ENCODE peak calls at places on chromosomes 3 and 15, in six cellular contexts. E, G, J, Z, X and I are unnamed samples.

GRCh38 chr3:143343031-143343430 is 223.5 kb downstream of the CHST2 start:
- DNase-seq in X (no peak), Z (no peak), E (no peak), G (no peak), J (no peak), I (no peak)

GRCh38 chr15:33322091-33322490 is 11.3 kb downstream of the RYR3 start:
- DNase-seq in X (no peak), E (no peak), Z (no peak), G (no peak), J (no peak), I (no peak)

GRCh38 chr15:48427960-48428547 is 96.8 kb downstream of the DUT start:
- DNase-seq in G (no peak), X (no peak), Z (no peak), J (no peak), E (no peak), I (no peak)

GRCh38 chr3:11370134-11370533 is 97.9 kb downstream of the ATG7 start:
- DNase-seq in J (no peak), E (no peak), Z (no peak), X (no peak), G (no peak), I (no peak)

GRCh38 chr15:77759896-77760592 is 127.3 kb upstream of the LINGO1 start:
- DNase-seq in J (no peak), G (no peak), Z (no peak), E (no peak), X (no peak), I (no peak)

GRCh38 chr15:20356444-20357138 is 185.0 kb downstream of the GOLGA6L6 start:
- DNase-seq in X (peak), G (no peak), E (no peak), J (peak), Z (peak), I (peak)

GRCh38 chr15:47787875-47788274 is 70.6 kb downstream of the SEMA6D start:
- DNase-seq in X (no peak), G (no peak), J (no peak), Z (no peak), E (no peak), I (no peak)

GRCh38 chr3:144229973-144230372 is 258.4 kb downstream of the DIPK2A start:
- DNase-seq in Z (no peak), E (no peak), G (no peak), X (no peak), J (no peak), I (no peak)

GRCh38 chr15:98734472-98735284 is 86.3 kb downstream of the IGF1R start:
- DNase-seq in E (no peak), J (no peak), X (no peak), Z (no peak), G (no peak), I (no peak)

GRCh38 chr15:96756656-96757055 is 426.2 kb downstream of the NR2F2 start:
- DNase-seq in Z (no peak), J (no peak), X (no peak), E (no peak), G (no peak), I (no peak)

GRCh38 chr3:46271209-46271608 is 28.9 kb downstream of the CCR3 start:
- DNase-seq in Z (no peak), G (no peak), J (no peak), X (no peak), E (no peak), I (no peak)

GRCh38 chr15:92205255-92205739 is 188.4 kb upstream of the ST8SIA2 start:
- DNase-seq in G (peak), Z (no peak), E (no peak), X (no peak), J (no peak), I (no peak)

GRCh38 chr3:28291577-28291976 is 50.2 kb downstream of the CMC1 start:
- DNase-seq in Z (no peak), E (no peak), G (no peak), J (no peak), X (no peak), I (no peak)

GRCh38 chr3:189458536-189458935 is 172.7 kb upstream of the TP63 start:
- DNase-seq in G (no peak), E (no peak), J (no peak), X (no peak), Z (peak), I (no peak)

GRCh38 chr15:83322061-83322460 is 37.6 kb upstream of the BNC1 start:
- DNase-seq in J (no peak), X (no peak), E (no peak), G (no peak), Z (no peak), I (no peak)

GRCh38 chr3:31246293-31247062 is 286.2 kb upstream of the STT3B start:
- DNase-seq in E (no peak), J (no peak), X (no peak), G (no peak), Z (no peak), I (no peak)

GRCh38 chr3:14424711-14425573 is 22.5 kb downstream of the SLC6A6 start:
- DNase-seq in G (no peak), X (no peak), J (no peak), Z (no peak), E (no peak), I (peak)

GRCh38 chr3:124576565-124577493 is 153.4 kb upstream of the UMPS start:
- DNase-seq in G (no peak), E (no peak), Z (no peak), X (no peak), J (no peak), I (no peak)

GRCh38 chr15:70741677-70742293 is 21.6 kb downstream of the UACA start:
- DNase-seq in X (no peak), Z (no peak), G (no peak), E (no peak), J (no peak), I (no peak)

GRCh38 chr15:75712668-75713337 is at the start of gene CSPG4:
- DNase-seq in Z (no peak), E (peak), G (peak), X (no peak), J (no peak), I (no peak)

GRCh38 chr3:183515968-183516851 is 39.3 kb downstream of the KLHL6 start:
- DNase-seq in X (peak), E (no peak), Z (no peak), G (no peak), J (peak), I (peak)

GRCh38 chr3:14957163-14957562 is 9.8 kb downstream of the NR2C2 start:
- DNase-seq in Z (no peak), E (no peak), G (no peak), J (no peak), X (no peak), I (no peak)

GRCh38 chr15:49986326-49986725 is 132.7 kb downstream of the ATP8B4 start:
- DNase-seq in X (no peak), G (no peak), Z (no peak), J (no peak), E (no peak), I (no peak)

GRCh38 chr3:126154391-126155279 is 25.8 kb downstream of the ALDH1L1 start:
- DNase-seq in X (no peak), G (no peak), Z (no peak), E (no peak), J (no peak), I (no peak)

GRCh38 chr3:190001426-190001825 is 119.3 kb downstream of the P3H2 start:
- DNase-seq in J (no peak), E (no peak), G (no peak), X (no peak), Z (no peak), I (no peak)

GRCh38 chr3:50246517-50246954 is 10.5 kb downstream of the GNAI2 start:
- DNase-seq in G (peak), J (peak), Z (peak), E (no peak), X (peak), I (peak)

GRCh38 chr15:39242345-39242744 is 338.5 kb upstream of the THBS1 start:
- DNase-seq in G (no peak), Z (no peak), E (no peak), X (no peak), J (no peak), I (no peak)

GRCh38 chr3:9750556-9751411 is 1.0 kb downstream of the OGG1 start:
- DNase-seq in G (no peak), X (no peak), E (no peak), Z (no peak), J (no peak), I (no peak)

DNA sequence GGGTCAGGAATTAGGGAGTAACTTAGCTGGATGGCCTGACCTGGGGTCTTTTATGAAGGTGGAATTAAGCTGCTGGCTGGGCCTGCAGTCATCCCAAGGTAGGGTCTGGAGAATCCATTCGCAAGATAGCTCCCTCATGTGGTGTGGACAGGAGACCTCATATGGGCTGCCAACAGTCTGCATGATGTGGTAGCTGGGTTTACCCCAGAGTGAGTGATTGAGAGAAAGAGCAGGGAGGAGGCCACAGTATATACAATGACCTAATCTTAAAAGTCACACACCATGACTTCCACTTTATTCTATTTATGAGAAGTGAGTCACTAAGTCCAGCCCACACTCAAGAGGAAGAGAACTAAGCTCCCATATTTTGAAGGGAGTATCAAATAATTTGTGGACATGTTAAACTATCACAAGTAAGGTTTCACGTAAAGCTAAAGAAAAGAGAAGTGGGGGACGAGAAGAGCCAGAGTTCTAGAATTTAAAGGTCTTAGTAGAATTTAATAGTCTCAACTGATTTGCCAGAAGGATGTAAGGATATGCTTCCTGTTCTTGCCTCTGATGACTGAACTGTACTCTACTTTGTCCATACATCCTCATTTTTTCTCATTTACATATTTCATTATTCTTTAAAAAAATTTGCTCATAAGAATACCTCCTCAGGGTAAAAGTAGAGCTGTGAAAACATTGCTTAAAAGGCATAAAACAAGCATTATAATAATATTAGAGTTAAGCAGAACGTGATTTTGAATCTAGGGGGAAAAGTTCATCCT is 184.4 kb downstream of the PEX5L start:
- DNase-seq in G (no peak), X (no peak), E (no peak), Z (no peak), J (no peak), I (no peak)
- TF ChIP-seq CTCF in G (no peak), X (no peak), E (no peak), Z (no peak), J (no peak), I (no peak)

DNA sequence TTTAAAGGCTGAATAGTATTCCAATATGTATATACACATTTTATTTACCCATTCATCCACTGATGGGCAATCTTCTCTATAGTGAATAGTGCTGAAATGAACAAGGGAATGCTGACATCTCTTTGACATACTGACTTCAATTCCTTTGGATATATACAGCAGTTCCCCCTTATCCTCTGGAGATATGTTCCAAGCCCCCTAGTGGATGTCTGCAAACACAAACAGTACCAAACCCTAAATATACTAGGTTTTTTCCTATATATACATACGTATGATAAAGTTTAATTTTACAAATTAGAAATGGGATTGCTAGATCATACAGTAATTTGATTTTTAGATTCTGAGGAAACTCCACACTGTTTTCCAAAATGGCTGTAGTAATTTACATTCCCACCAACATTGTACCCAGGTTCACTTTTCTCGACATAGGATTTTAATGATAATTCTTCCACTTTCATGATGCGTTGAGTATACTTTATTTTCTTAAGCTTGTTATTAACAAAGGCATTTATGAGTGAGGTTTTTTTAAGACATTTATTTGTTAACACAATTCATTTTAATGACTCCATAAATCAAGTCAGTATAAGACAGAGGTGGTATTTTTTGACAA is 38.2 kb downstream of the VPS13C start:
- DNase-seq in G (no peak), J (no peak), Z (no peak), X (no peak), E (no peak), I (no peak)
- TF ChIP-seq CTCF in G (peak), J (no peak), Z (peak), X (no peak), E (no peak), I (peak)

GRCh38 chr3:4309476-4310121 is 6.4 kb downstream of the SETMAR start:
- DNase-seq in X (no peak), E (no peak), G (no peak), J (no peak), Z (no peak), I (no peak)

GRCh38 chr3:4311496-4311895 is 8.3 kb downstream of the SETMAR start:
- DNase-seq in J (no peak), Z (no peak), X (no peak), G (no peak), E (no peak), I (no peak)

GRCh38 chr3:4310971-4311370 is 7.8 kb downstream of the SETMAR start:
- DNase-seq in G (no peak), E (no peak), X (no peak), J (no peak), Z (no peak), I (no peak)

GRCh38 chr3:4313606-4314308 is 10.6 kb downstream of the SETMAR start:
- DNase-seq in E (no peak), J (no peak), X (no peak), G (no peak), Z (no peak), I (no peak)

DNA sequence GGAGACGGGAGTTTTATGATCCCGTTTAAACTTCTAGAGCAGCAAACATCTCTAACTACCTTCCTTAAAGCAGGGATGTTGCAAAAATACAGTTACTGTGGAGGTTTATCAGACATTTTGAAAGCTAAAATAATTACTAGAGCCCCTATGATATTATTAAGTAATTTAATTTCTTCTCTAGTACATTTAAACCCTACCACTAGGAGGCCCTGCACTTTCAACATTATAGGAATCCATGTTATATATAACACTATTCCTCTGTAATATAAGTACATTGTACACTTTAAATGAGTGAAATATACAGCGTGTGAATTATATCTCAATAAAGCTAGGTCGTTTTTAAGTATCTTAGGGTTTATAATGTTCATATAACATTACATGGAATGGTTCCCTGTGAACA is 11.5 kb downstream of the SETMAR start:
- DNase-seq in Z (no peak), G (no peak), J (no peak), X (no peak), E (no peak), I (no peak)
- TF ChIP-seq CTCF in Z (peak), G (peak), J (peak), X (no peak), E (no peak), I (peak)

GRCh38 chr3:168671091-168671490 is 575.4 kb upstream of the GOLIM4 start:
- DNase-seq in J (no peak), G (no peak), X (no peak), E (no peak), Z (peak), I (no peak)
- TF ChIP-seq CTCF in J (no peak), G (no peak), X (no peak), E (no peak), Z (no peak), I (no peak)

DNA sequence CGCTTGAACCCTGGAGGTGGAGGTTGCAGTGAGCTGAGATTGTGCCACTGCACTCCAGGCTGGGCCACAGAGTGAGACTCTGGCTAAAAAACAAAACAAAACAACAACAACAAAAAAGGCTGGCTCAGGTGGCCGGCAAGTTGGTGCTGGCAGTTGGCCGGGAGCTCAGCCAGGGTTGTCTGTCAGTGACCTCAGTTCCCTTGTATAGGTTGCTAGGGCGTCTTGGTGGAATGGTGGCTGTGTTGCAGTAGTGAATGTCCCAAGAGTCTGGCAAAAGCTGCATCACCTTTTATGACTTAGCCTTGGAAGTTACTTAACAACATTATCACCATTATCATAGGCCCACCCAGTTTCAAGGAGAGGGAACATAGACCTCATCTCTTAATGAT is 40.6 kb downstream of the ASB7 start:
- DNase-seq in X (no peak), Z (no peak), G (no peak), J (no peak), E (no peak), I (no peak)
- TF ChIP-seq CTCF in X (no peak), Z (no peak), G (no peak), J (no peak), E (no peak), I (no peak)

DNA sequence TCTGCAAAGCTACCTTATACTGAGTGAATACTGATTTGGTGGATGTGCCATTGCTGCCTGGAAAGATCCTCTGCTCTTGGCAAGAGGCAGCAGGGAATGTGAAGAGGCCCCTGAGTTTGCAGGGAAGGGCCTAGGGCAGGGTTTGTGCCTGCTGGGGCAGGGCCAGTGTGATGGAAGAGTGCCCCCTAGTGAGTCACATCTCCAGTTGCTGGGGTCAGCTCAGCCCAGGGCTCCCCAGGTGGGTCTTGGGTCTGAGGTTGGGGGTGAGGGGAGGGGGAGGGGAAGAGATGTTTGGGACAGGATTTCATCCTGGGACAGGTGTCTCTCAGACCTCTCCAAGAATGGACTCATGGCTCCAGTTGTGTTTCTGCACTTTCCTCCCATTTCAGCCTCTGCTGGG is 4.1 kb upstream of the AMOTL2 start:
- DNase-seq in G (no peak), Z (no peak), E (no peak), X (no peak), J (no peak), I (no peak)
- TF ChIP-seq CTCF in G (no peak), Z (peak), E (peak), X (no peak), J (no peak), I (peak)

GRCh38 chr3:73419179-73419803 is 205.4 kb downstream of the PDZRN3 start:
- DNase-seq in Z (no peak), J (no peak), X (no peak), G (no peak), E (no peak), I (no peak)
- TF ChIP-seq CTCF in Z (no peak), J (no peak), X (no peak), G (peak), E (no peak), I (no peak)

DNA sequence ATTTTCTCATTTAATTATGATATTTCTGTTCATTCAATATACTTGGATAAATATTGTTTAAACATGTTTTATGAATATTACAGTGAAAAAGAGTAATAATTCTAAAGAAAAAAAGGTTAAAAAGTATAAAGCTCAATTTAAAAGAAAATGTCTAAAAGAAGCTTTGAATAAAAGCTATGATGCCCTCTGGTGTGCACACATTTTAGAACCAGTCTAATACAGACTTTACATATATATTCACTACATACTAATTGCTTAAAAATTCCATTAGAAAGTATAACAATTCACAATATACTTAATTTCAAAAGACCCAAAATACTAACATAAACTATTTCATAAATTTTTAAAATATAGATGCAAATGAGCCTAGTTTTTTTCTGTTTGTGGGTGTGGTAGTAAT is 909.1 kb upstream of the ROBO1 start:
- DNase-seq in X (no peak), G (no peak), E (no peak), J (no peak), Z (no peak), I (no peak)
- TF ChIP-seq CTCF in X (no peak), G (no peak), E (no peak), J (no peak), Z (peak), I (no peak)

DNA sequence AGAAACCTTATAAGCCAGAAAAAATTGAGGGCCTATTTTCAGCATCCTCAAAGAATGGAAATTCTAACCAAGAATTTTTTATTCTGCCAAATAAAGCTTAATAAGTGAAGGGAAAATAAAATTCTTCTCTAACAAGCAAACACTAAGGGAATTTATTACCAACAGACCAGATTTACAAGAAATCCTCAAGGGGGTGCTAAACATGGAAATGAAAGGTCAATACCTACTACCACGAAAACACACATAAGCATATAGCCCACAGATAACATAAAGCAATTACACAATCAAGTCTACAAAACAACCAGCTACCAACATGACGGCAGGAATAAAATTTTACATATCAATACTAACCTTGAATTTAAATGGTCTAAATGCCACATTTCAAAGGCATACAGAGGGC is 883.5 kb downstream of the SI start:
- DNase-seq in J (no peak), Z (no peak), X (no peak), E (no peak), G (no peak), I (no peak)
- TF ChIP-seq CTCF in J (no peak), Z (no peak), X (no peak), E (no peak), G (peak), I (no peak)